ENCODE peak calls at places on chromosome 7, in ten cellular contexts. N is transverse colon, V is prostate gland, D is HCT116, Y is breast epithelium, O is spleen, H is sigmoid colon, T is stomach, C is HepG2, M is esophagus muscularis mucosa. Q is an unnamed sample.

GRCh38 chr7:81161459-81162075 is 242.7 kb upstream of the SEMA3C start:
- DNase-seq in H (peak; percentile 66), D (peak; percentile 75), T (no peak), N (no peak), C (peak; percentile 65), V (no peak), Y (no peak), M (no peak), O (no peak), Q (no peak)

GRCh38 chr7:13742719-13743640 is 246.5 kb downstream of the ETV1 start:
- DNase-seq in Y (no peak), V (peak; percentile 36), N (peak; percentile 13), M (no peak), H (no peak), O (no peak), T (peak; percentile 30), C (no peak), D (peak; percentile 39), Q (no peak)

GRCh38 chr7:35736725-35737124 is 41.8 kb upstream of the HERPUD2 start:
- DNase-seq in V (no peak), C (peak; percentile 85), D (no peak), T (no peak), N (no peak), M (no peak), H (no peak), Y (no peak), O (no peak), Q (no peak)

GRCh38 chr7:40833541-40834234 is 698.9 kb downstream of the SUGCT start:
- DNase-seq in M (no peak), N (no peak), C (no peak), D (no peak), O (no peak), T (no peak), H (no peak), V (no peak), Y (no peak), Q (no peak)

GRCh38 chr7:78953090-78953489 is 500.4 kb downstream of the MAGI2 start:
- DNase-seq in V (no peak), D (no peak), O (no peak), C (no peak), T (no peak), M (no peak), H (no peak), Y (no peak), N (no peak), Q (no peak)

GRCh38 chr7:117385340-117386124 is 41.8 kb downstream of the ASZ1 start:
- DNase-seq in N (no peak), Y (no peak), O (no peak), T (no peak), D (peak; percentile 37), C (no peak), V (no peak), H (no peak), M (no peak), Q (no peak)

GRCh38 chr7:137097111-137097510 is 228.7 kb downstream of the CHRM2 start:
- DNase-seq in C (no peak), V (no peak), O (no peak), Y (no peak), M (no peak), H (no peak), T (no peak), N (no peak), D (no peak), Q (no peak)

GRCh38 chr7:147432068-147432467 is 1158.5 kb upstream of the C7orf33 start:
- DNase-seq in C (no peak), N (no peak), O (no peak), D (no peak), M (no peak), Y (no peak), H (no peak), V (no peak), T (no peak), Q (no peak)

GRCh38 chr7:47371733-47372368 is 210.1 kb downstream of the TNS3 start:
- DNase-seq in N (peak; percentile 92), O (peak; percentile 67), V (peak; percentile 76), M (no peak), C (no peak), D (no peak), T (peak; percentile 94), H (peak; percentile 88), Y (peak; percentile 86), Q (no peak)

GRCh38 chr7:139494835-139495568 is 11.5 kb upstream of the KLRG2 start:
- DNase-seq in N (no peak), O (no peak), C (no peak), V (no peak), H (no peak), M (no peak), D (no peak), T (no peak), Y (no peak), Q (no peak)

GRCh38 chr7:116652793-116653192 is 19.2 kb upstream of the MET start:
- DNase-seq in T (no peak), Y (no peak), N (no peak), H (no peak), V (no peak), D (no peak), M (no peak), O (no peak), C (no peak), Q (no peak)

GRCh38 chr7:139495726-139496125 is 12.3 kb upstream of the KLRG2 start:
- DNase-seq in T (no peak), O (no peak), H (no peak), M (no peak), Y (no peak), V (no peak), C (no peak), N (no peak), D (no peak), Q (no peak)

GRCh38 chr7:143884978-143885559 is 16.9 kb downstream of the TCAF1 start:
- DNase-seq in M (peak; percentile 91), V (no peak), C (no peak), H (peak; percentile 79), T (no peak), O (peak; percentile 75), N (no peak), D (no peak), Y (peak; percentile 52), Q (no peak)

DNA sequence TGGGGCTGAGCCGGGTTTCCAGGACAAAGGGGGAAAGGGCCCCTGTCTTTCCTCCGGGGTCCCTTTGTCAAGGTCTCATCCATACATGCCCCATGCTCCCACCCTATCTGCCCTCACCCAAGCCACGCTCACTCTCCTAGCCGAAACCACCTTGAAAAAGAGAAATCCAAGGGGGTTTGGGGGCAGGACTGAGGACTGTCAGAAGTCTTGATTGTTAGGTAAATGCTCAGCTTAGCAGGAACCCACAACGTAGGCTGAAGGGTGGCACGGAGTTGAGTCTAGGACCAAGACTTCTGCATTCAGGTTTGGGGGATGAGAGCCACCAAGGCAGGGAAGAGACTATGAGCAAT is 719 bp upstream of the PGAM2 start:
- DNase-seq in D (no peak), C (no peak), Y (peak; percentile 47), H (no peak), M (no peak), T (no peak), V (no peak), O (no peak), N (no peak), Q (peak; percentile 55)
- TF ChIP-seq POLR2A in D (no peak), C (no peak), Y (no peak), H (no peak), M (no peak), T (no peak), V (no peak), O (no peak), N (no peak), Q (no peak)

DNA sequence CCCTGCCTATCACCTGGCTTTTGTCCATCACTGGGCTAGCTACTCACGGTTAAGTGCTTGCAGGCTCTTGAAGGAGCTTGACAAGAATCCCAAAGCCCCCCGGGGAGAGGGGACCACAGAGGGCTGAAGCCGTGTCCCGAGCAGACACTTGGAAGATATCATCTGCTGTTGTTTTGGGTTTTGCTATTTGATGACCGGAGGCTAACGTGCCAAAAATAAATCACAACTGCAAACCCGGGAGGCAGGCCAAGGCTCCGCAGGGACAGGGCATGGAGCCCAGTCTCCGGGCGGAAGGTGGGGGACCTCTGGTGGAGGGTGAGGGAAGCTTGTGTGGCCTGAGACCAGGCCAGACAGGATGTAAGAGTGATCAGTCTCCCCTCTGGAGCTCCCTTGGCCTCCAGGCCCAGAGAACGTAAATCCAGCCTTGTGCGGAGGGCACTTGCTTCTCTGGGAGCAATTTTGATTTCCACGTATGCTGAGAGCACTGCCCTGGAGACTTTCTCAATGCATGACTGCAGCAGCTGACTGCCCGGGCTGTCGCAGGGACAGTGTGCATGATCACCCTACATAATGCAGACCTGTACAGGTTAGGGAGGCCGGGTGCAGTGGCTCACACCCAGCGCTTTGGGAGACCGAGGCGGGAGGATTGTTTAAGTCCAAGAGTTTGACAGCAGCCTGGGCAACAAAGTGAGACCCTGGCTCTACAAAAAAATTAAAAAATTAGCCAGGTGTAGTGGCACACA is at the start of gene PHKG1:
- DNase-seq in Y (peak; percentile 88), T (peak; percentile 84), V (peak; percentile 71), M (peak; percentile 93), H (peak; percentile 94), O (peak; percentile 80), C (peak; percentile 33), N (peak; percentile 67), D (no peak), Q (peak; percentile 86)
- TF ChIP-seq POLR2AphosphoS5 in Y (peak; percentile 21), T (no peak), V (peak; percentile 75), M (peak; percentile 49), H (peak; percentile 77), O (peak; percentile 64), C (no peak), N (no peak), D (no peak), Q (no peak)

GRCh38 chr7:1029637-1030443 is 14.5 kb upstream of the GPR146 start:
- DNase-seq in O (peak; percentile 75), N (no peak), D (no peak), V (no peak), M (no peak), H (no peak), T (no peak), Y (no peak), C (no peak), Q (no peak)

GRCh38 chr7:1032536-1033181 is 11.7 kb upstream of the GPR146 start:
- DNase-seq in Y (no peak), N (no peak), O (peak; percentile 69), C (no peak), V (no peak), H (no peak), D (no peak), M (no peak), T (no peak), Q (no peak)

GRCh38 chr7:1030444-1031070 is 13.8 kb upstream of the GPR146 start:
- DNase-seq in D (no peak), N (no peak), C (no peak), M (no peak), H (no peak), V (no peak), Y (no peak), O (peak; percentile 69), T (no peak), Q (no peak)

GRCh38 chr7:1033546-1034145 is 10.7 kb upstream of the GPR146 start:
- DNase-seq in Y (no peak), V (no peak), M (no peak), C (no peak), D (no peak), N (no peak), O (peak; percentile 68), T (no peak), H (no peak), Q (no peak)

GRCh38 chr7:1031716-1032455 is 12.5 kb upstream of the GPR146 start:
- DNase-seq in Y (no peak), C (no peak), O (peak; percentile 57), N (no peak), V (no peak), T (no peak), D (no peak), H (no peak), M (no peak), Q (no peak)
- TF ChIP-seq CTCF in Y (no peak), C (no peak), O (no peak), N (no peak), V (no peak), T (no peak), D (no peak), H (no peak), M (no peak), Q (no peak)

GRCh38 chr7:107051376-107051775 is 6.9 kb downstream of the PRKAR2B start:
- DNase-seq in D (no peak), N (no peak), C (no peak), T (no peak), M (no peak), V (no peak), H (no peak), Y (no peak), O (no peak), Q (no peak)
- TF ChIP-seq POLR2A in D (no peak), N (no peak), C (no peak), T (no peak), M (no peak), V (no peak), H (no peak), Y (no peak), O (no peak), Q (no peak)

Q was measured in suprapubic skin.